ENCODE peak calls at places on chromosomes 1 and 21, in five cellular contexts. U is neuronal stem cell, E is osteoblast, R is psoas muscle, W is neural progenitor cell. B is an unnamed sample. For H3K36me3, the result is how much of the 10 kb centered on the place peaks cover.

GRCh38 chr21:38622081-38622826 is 124.0 kb upstream of the ERG start:
- DNase-seq in U (no peak), W (no peak), R (no peak), E (no peak), B (no peak)

GRCh38 chr1:28104866-28105467 is 16.6 kb upstream of the EYA3 start:
- DNase-seq in W (peak), E (peak), U (peak), R (no peak), B (peak)

GRCh38 chr1:62144238-62144831 is 50.3 kb upstream of the L1TD1 start:
- DNase-seq in U (peak), E (peak), W (peak), R (no peak), B (peak)

GRCh38 chr1:223175032-223175431 is 32.0 kb upstream of the TLR5 start:
- DNase-seq in R (no peak), U (no peak), E (no peak), W (peak), B (no peak)

GRCh38 chr1:167538657-167539056 is 14.9 kb downstream of the CREG1 start:
- DNase-seq in E (peak), U (no peak), R (no peak), W (peak), B (no peak)

GRCh38 chr1:204196068-204196795 is at the start of gene KISS1:
- DNase-seq in R (no peak), W (no peak), E (no peak), U (no peak), B (no peak)

GRCh38 chr1:181038399-181038873 is 4.7 kb downstream of the MR1 start:
- DNase-seq in R (peak), U (peak), E (peak), W (peak), B (peak)

GRCh38 chr1:23865543-23865930 is 2.6 kb downstream of the FUCA1 start:
- DNase-seq in W (no peak), U (no peak), E (peak), R (no peak), B (peak)

GRCh38 chr1:12019858-12020509 is 686 bp downstream of the MIIP start:
- DNase-seq in E (peak), U (peak), W (no peak), R (no peak), B (no peak)

GRCh38 chr1:15723631-15724246 is 12.3 kb upstream of the SLC25A34 start:
- DNase-seq in W (no peak), R (no peak), E (peak), U (no peak), B (no peak)
- H3K36me3 ChIP-seq in W (under half), R (under half), E (half or more), U (half or more), B (under half)

GRCh38 chr1:151289080-151289935 is 7.2 kb downstream of the ZNF687 start:
- DNase-seq in U (no peak), W (no peak), R (no peak), E (peak), B (no peak)
- H3K36me3 ChIP-seq in U (half or more), W (under half), R (under half), E (half or more), B (half or more)

GRCh38 chr21:40377135-40377534 is 469.8 kb downstream of the DSCAM start:
- DNase-seq in U (no peak), E (no peak), W (no peak), R (no peak), B (no peak)

GRCh38 chr21:40373760-40374159 is 473.2 kb downstream of the DSCAM start:
- DNase-seq in W (no peak), E (no peak), R (no peak), U (no peak), B (no peak)

DNA sequence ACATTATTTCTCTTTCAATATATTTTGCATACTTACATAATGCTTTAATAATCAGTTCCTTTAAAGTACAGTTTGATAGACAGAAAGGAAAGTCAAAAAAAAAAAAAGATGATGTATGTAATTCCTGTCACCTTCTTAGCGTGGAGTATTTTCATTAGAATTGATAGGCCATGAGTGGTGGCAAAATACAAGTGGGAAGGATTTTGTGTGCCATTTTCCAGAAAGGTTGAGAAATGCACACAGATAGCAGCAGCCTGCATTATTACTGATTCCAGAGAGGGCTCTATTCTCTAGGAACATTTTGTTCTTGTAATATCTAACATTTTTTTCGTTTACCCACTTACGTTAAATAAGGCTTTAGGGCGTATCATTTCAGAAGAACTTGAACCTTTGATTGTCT is 475.6 kb downstream of the DSCAM start:
- DNase-seq in U (no peak), W (no peak), E (no peak), R (no peak), B (no peak)
- H3K36me3 ChIP-seq in U (under half), W (under half), E (under half), R (under half), B (under half)

DNA sequence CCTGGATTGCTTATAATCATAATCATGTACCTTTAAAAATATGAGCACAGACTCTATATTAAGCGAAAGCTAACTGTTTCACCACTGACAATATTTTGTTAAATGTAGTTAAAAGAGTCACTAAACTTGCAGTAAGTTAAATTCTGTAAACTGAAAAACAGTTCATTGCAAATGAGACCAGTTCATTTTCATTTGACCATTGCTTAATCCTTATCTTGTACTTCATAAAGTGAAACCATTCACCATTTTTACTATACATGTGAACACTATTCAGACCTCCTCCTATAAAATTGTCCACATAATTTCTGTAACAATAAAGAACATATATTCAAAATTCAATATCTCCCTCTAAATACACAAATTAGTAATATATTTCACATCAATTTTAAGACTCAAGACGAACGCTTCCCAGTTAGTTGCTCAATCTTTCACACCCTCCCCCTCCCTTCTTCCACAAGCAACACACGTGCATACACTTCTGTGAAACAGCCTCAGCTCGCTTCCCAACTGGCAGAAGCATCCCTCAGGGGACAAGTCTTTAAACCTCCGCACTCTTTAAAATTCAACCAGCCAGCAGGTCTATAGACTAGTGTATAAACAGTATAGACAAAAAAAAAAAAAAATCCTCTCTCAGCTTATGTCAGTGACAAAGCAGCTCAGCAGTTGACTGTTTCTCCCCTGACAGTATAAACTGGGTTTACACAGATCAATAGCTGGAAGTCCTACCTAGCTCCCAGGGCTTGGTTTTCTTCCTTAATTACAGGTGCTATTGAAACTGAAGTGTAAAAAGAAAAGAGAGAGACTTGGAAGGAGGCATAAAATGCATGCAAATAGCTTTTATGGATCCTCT is 99.6 kb downstream of the DENND1B start:
- DNase-seq in U (no peak), E (no peak), R (peak), W (peak), B (no peak)
- H3K36me3 ChIP-seq in U (under half), E (under half), R (under half), W (under half), B (under half)

B was measured in brain microvascular endothelial cell.